ENCODE peak calls at places on chromosomes 13 and 19, in seven cellular contexts. One of them, this sample, is unnamed.

GRCh38 chr19:13573268-13573667 is 67.0 kb upstream of the CACNA1A start:
- DNase-seq in NCI-H2227 treated with DMSO at 0.1 percent for 48 hours: no peak
- DNase-seq in T-helper 2 cell: no peak
- DNase-seq in left colon: no peak
- DNase-seq in memory B cell: no peak
- DNase-seq in GF-D8: no peak
- DNase-seq in stimulated activated CD8-positive, alpha-beta memory T cell treated with anti-CD3 and anti-CD28 coated beads, Interleukin-4, amount 100 ng/mL, for 48 hours: no peak
- DNase-seq in this sample: no peak

GRCh38 chr13:50990540-50991506 is 81.2 kb downstream of the RNASEH2B start:
- DNase-seq in NCI-H2227 treated with DMSO at 0.1 percent for 48 hours: peak
- DNase-seq in T-helper 2 cell: no peak
- DNase-seq in left colon: peak
- DNase-seq in memory B cell: no peak
- DNase-seq in GF-D8: no peak
- DNase-seq in stimulated activated CD8-positive, alpha-beta memory T cell treated with anti-CD3 and anti-CD28 coated beads, Interleukin-4, amount 100 ng/mL, for 48 hours: no peak
- DNase-seq in this sample: peak

GRCh38 chr19:13091400-13092161 is 11.1 kb downstream of the LYL1 start:
- DNase-seq in NCI-H2227 treated with DMSO at 0.1 percent for 48 hours: no peak
- DNase-seq in T-helper 2 cell: no peak
- DNase-seq in left colon: no peak
- DNase-seq in memory B cell: no peak
- DNase-seq in GF-D8: no peak
- DNase-seq in stimulated activated CD8-positive, alpha-beta memory T cell treated with anti-CD3 and anti-CD28 coated beads, Interleukin-4, amount 100 ng/mL, for 48 hours: no peak
- DNase-seq in this sample: no peak

GRCh38 chr13:95050800-95051620 is 250.2 kb downstream of the ABCC4 start:
- DNase-seq in NCI-H2227 treated with DMSO at 0.1 percent for 48 hours: no peak
- DNase-seq in T-helper 2 cell: no peak
- DNase-seq in left colon: no peak
- DNase-seq in memory B cell: no peak
- DNase-seq in GF-D8: no peak
- DNase-seq in stimulated activated CD8-positive, alpha-beta memory T cell treated with anti-CD3 and anti-CD28 coated beads, Interleukin-4, amount 100 ng/mL, for 48 hours: peak
- DNase-seq in this sample: no peak

GRCh38 chr13:97295279-97296182 is 73.4 kb downstream of the MBNL2 start:
- DNase-seq in NCI-H2227 treated with DMSO at 0.1 percent for 48 hours: no peak
- DNase-seq in T-helper 2 cell: no peak
- DNase-seq in left colon: no peak
- DNase-seq in memory B cell: no peak
- DNase-seq in GF-D8: no peak
- DNase-seq in stimulated activated CD8-positive, alpha-beta memory T cell treated with anti-CD3 and anti-CD28 coated beads, Interleukin-4, amount 100 ng/mL, for 48 hours: no peak
- DNase-seq in this sample: no peak

GRCh38 chr13:76879211-76879875 is 6.9 kb downstream of the KCTD12 start:
- DNase-seq in NCI-H2227 treated with DMSO at 0.1 percent for 48 hours: no peak
- DNase-seq in T-helper 2 cell: peak
- DNase-seq in left colon: peak
- DNase-seq in memory B cell: peak
- DNase-seq in GF-D8: peak
- DNase-seq in stimulated activated CD8-positive, alpha-beta memory T cell treated with anti-CD3 and anti-CD28 coated beads, Interleukin-4, amount 100 ng/mL, for 48 hours: peak
- DNase-seq in this sample: no peak

GRCh38 chr19:1606138-1606651 is 933 bp upstream of the UQCR11 start:
- DNase-seq in NCI-H2227 treated with DMSO at 0.1 percent for 48 hours: no peak
- DNase-seq in T-helper 2 cell: no peak
- DNase-seq in left colon: no peak
- DNase-seq in memory B cell: no peak
- DNase-seq in GF-D8: no peak
- DNase-seq in stimulated activated CD8-positive, alpha-beta memory T cell treated with anti-CD3 and anti-CD28 coated beads, Interleukin-4, amount 100 ng/mL, for 48 hours: no peak
- DNase-seq in this sample: no peak

GRCh38 chr19:55345818-55346724 is 6.4 kb downstream of the KMT5C start:
- DNase-seq in NCI-H2227 treated with DMSO at 0.1 percent for 48 hours: no peak
- DNase-seq in T-helper 2 cell: no peak
- DNase-seq in left colon: peak
- DNase-seq in memory B cell: no peak
- DNase-seq in GF-D8: no peak
- DNase-seq in stimulated activated CD8-positive, alpha-beta memory T cell treated with anti-CD3 and anti-CD28 coated beads, Interleukin-4, amount 100 ng/mL, for 48 hours: no peak
- DNase-seq in this sample: peak

GRCh38 chr19:35045667-35046300 is 4.3 kb downstream of the HPN start:
- DNase-seq in NCI-H2227 treated with DMSO at 0.1 percent for 48 hours: no peak
- DNase-seq in T-helper 2 cell: no peak
- DNase-seq in left colon: no peak
- DNase-seq in memory B cell: peak
- DNase-seq in GF-D8: peak
- DNase-seq in stimulated activated CD8-positive, alpha-beta memory T cell treated with anti-CD3 and anti-CD28 coated beads, Interleukin-4, amount 100 ng/mL, for 48 hours: peak
- DNase-seq in this sample: no peak

GRCh38 chr13:60990032-60990733 is 425.5 kb downstream of the PCDH20 start:
- DNase-seq in NCI-H2227 treated with DMSO at 0.1 percent for 48 hours: no peak
- DNase-seq in T-helper 2 cell: no peak
- DNase-seq in left colon: peak
- DNase-seq in memory B cell: no peak
- DNase-seq in GF-D8: no peak
- DNase-seq in stimulated activated CD8-positive, alpha-beta memory T cell treated with anti-CD3 and anti-CD28 coated beads, Interleukin-4, amount 100 ng/mL, for 48 hours: no peak
- DNase-seq in this sample: no peak

This sample was measured in NCI-H748 treated with DMSO at 0.1 percent for 48 hours.